ENCODE peak calls at places on chromosomes 12 and 14, in eight cellular contexts. G is left cardiac atrium; H is tibial artery; W is bronchial epithelial cell; J is stimulated activated CD4-positive, alpha-beta T cell treated with anti-CD3 and anti-CD28 coated beads, Interleukin-12 subunit alpha, Interleukin-12 subunit beta, amount 100 ng/mL, for 4 hours; F is NAMALWA; P is brain microvascular endothelial cell; T is A549. Y is an unnamed sample.

GRCh38 chr14:34043627-34044372 is 92.9 kb upstream of the EGLN3 start:
- DNase-seq in G (no peak), H (no peak), W (peak; percentile 90), J (peak; percentile 11), F (no peak), P (no peak), T (peak; percentile 77), Y (no peak)

GRCh38 chr12:74526535-74526934 is 11.1 kb upstream of the ATXN7L3B start:
- DNase-seq in G (no peak), H (no peak), W (no peak), J (no peak), F (no peak), P (no peak), T (no peak), Y (no peak)

GRCh38 chr14:48398675-48399282 is 723.4 kb upstream of the MDGA2 start:
- DNase-seq in G (no peak), H (no peak), W (peak; percentile 43), J (no peak), F (peak; percentile 40), P (peak; percentile 43), T (peak; percentile 51), Y (no peak)

GRCh38 chr14:61147898-61148549 is 133.1 kb downstream of the TMEM30B start:
- DNase-seq in G (peak; percentile 60), H (no peak), W (peak; percentile 39), J (no peak), F (no peak), P (peak; percentile 95), T (no peak), Y (no peak)

GRCh38 chr14:25400607-25401206 is 350.8 kb upstream of the STXBP6 start:
- DNase-seq in G (peak; percentile 26), H (peak; percentile 64), W (peak; percentile 46), J (peak; percentile 5), F (peak; percentile 75), P (peak; percentile 43), T (peak; percentile 54), Y (no peak)

GRCh38 chr12:120688527-120689071 is 1.6 kb downstream of the MLEC start:
- DNase-seq in G (no peak), H (no peak), W (peak; percentile 38), J (no peak), F (peak; percentile 42), P (peak; percentile 31), T (no peak), Y (no peak)

GRCh38 chr12:29794869-29795268 is 11.1 kb upstream of the TMTC1 start:
- DNase-seq in G (no peak), H (no peak), W (no peak), J (no peak), F (no peak), P (no peak), T (no peak), Y (no peak)

GRCh38 chr12:47752552-47752951 is 6.1 kb downstream of the RAPGEF3 start:
- DNase-seq in G (no peak), H (no peak), W (peak; percentile 94), J (no peak), F (no peak), P (no peak), T (no peak), Y (no peak)

GRCh38 chr12:70759161-70759918 is 122.1 kb upstream of the PTPRB start:
- DNase-seq in G (no peak), H (no peak), W (peak; percentile 30), J (no peak), F (no peak), P (no peak), T (no peak), Y (no peak)

GRCh38 chr12:64825143-64826011 is 930 bp downstream of the TBC1D30 start:
- DNase-seq in G (no peak), H (no peak), W (no peak), J (no peak), F (no peak), P (no peak), T (no peak), Y (no peak)

GRCh38 chr12:111430418-111431353 is 25.0 kb downstream of the SH2B3 start:
- DNase-seq in G (no peak), H (peak; percentile 23), W (no peak), J (peak; percentile 62), F (peak; percentile 35), P (no peak), T (no peak), Y (peak; percentile 43)

GRCh38 chr14:38016497-38016896 is 191.2 kb upstream of the SSTR1 start:
- DNase-seq in G (no peak), H (no peak), W (peak; percentile 3), J (no peak), F (peak; percentile 5), P (no peak), T (no peak), Y (no peak)

GRCh38 chr12:28998662-28999120 is 150.4 kb upstream of the FAR2 start:
- DNase-seq in G (no peak), H (no peak), W (peak; percentile 50), J (no peak), F (peak; percentile 36), P (peak; percentile 54), T (peak; percentile 17), Y (peak; percentile 38)

GRCh38 chr14:93790966-93791365 is 2.7 kb upstream of the PRIMA1 start:
- DNase-seq in G (no peak), H (no peak), W (no peak), J (no peak), F (no peak), P (no peak), T (no peak), Y (no peak)

GRCh38 chr12:22709292-22709691 is 84.3 kb downstream of the ETNK1 start:
- DNase-seq in G (no peak), H (no peak), W (peak; percentile 35), J (no peak), F (peak; percentile 71), P (no peak), T (peak; percentile 42), Y (no peak)

GRCh38 chr14:90569606-90570462 is 173.0 kb downstream of the CALM1 start:
- DNase-seq in G (no peak), H (no peak), W (peak; percentile 76), J (no peak), F (no peak), P (no peak), T (no peak), Y (peak; percentile 27)

GRCh38 chr14:51367600-51367931 is 127.5 kb downstream of the TMX1 start:
- DNase-seq in G (no peak), H (no peak), W (peak; percentile 57), J (no peak), F (no peak), P (peak; percentile 52), T (no peak), Y (no peak)

Y was measured in Right ventricle myocardium superior.